ENCODE peak calls at places on chromosomes 16 and 17, in six cellular contexts. H is AG10803, A is heart left ventricle, I is AG04450, L is WTC11, B is A549. O is an unnamed sample.
A peak's percentile ranks its signal among the peaks of the same experiment; 100 is the strongest.

GRCh38 chr16:46836521-46837292 is 5.7 kb upstream of the C16orf87 start:
- DNase-seq in H (no peak), L (no peak), I (no peak), A (no peak), B (no peak), O (no peak)

GRCh38 chr16:68287276-68288251 is 23.2 kb downstream of the SLC7A6OS start:
- DNase-seq in B (no peak), L (no peak), I (no peak), H (peak; percentile 93), A (peak; percentile 90), O (peak; percentile 35)

GRCh38 chr16:87457724-87458423 is 35.0 kb downstream of the ZCCHC14 start:
- DNase-seq in L (no peak), A (no peak), H (peak; percentile 99), I (peak; percentile 96), B (no peak), O (peak; percentile 99)

GRCh38 chr16:57591086-57591869 is 37.2 kb upstream of the ADGRG1 start:
- DNase-seq in A (peak; percentile 71), H (peak; percentile 67), B (peak; percentile 90), L (peak; percentile 83), I (no peak), O (peak; percentile 69)

GRCh38 chr16:52993179-52993578 is 59.5 kb downstream of the CHD9NB start:
- DNase-seq in H (no peak), L (no peak), B (no peak), A (no peak), I (no peak), O (no peak)

GRCh38 chr16:85860413-85861094 is 38.4 kb upstream of the IRF8 start:
- DNase-seq in A (no peak), B (no peak), H (no peak), L (no peak), I (no peak), O (no peak)

GRCh38 chr16:54098247-54098646 is 188.3 kb downstream of the IRX3 start:
- DNase-seq in H (no peak), I (no peak), L (no peak), A (no peak), B (no peak), O (no peak)

GRCh38 chr16:66569827-66570405 is 3.7 kb downstream of the CMTM1 start:
- DNase-seq in H (peak; percentile 41), L (no peak), A (no peak), B (peak; percentile 38), I (no peak), O (no peak)

GRCh38 chr17:565506-565905 is 149.1 kb downstream of the VPS53 start:
- DNase-seq in A (no peak), H (no peak), B (no peak), L (peak; percentile 35), I (no peak), O (no peak)

GRCh38 chr16:90019543-90020259 is 445 bp upstream of the DBNDD1 start:
- DNase-seq in L (peak; percentile 70), A (no peak), H (peak; percentile 46), I (peak; percentile 53), B (peak; percentile 58), O (peak; percentile 55)

GRCh38 chr16:66541388-66542360 is 8.2 kb downstream of the TK2 start:
- DNase-seq in B (no peak), I (no peak), A (no peak), L (no peak), H (no peak), O (no peak)

GRCh38 chr16:88810166-88810867 is 1.4 kb downstream of the APRT start:
- DNase-seq in I (no peak), H (no peak), L (no peak), B (no peak), A (no peak), O (no peak)

GRCh38 chr16:21698169-21699032 is 34.6 kb downstream of the OTOA start:
- DNase-seq in A (no peak), H (no peak), B (no peak), L (no peak), I (no peak), O (no peak)

GRCh38 chr16:11806721-11807120 is 9.7 kb upstream of the ZC3H7A start:
- DNase-seq in I (no peak), B (no peak), A (no peak), L (no peak), H (peak; percentile 88), O (no peak)

GRCh38 chr16:89890200-89890599 is 16.8 kb downstream of the TCF25 start:
- DNase-seq in B (no peak), I (no peak), A (no peak), L (no peak), H (no peak), O (no peak)

GRCh38 chr16:52074133-52074532 is 472.8 kb downstream of the TOX3 start:
- DNase-seq in I (no peak), H (no peak), B (no peak), A (no peak), L (no peak), O (no peak)

GRCh38 chr16:48434653-48435318 is 49.6 kb upstream of the SIAH1 start:
- DNase-seq in A (no peak), B (peak; percentile 33), L (no peak), H (peak; percentile 35), I (no peak), O (no peak)

GRCh38 chr17:61168506-61168905 is 231.1 kb upstream of the TBX2 start:
- DNase-seq in B (no peak), L (no peak), H (no peak), A (no peak), I (no peak), O (no peak)

GRCh38 chr17:19002805-19003542 is 1.6 kb downstream of the FAM83G start:
- DNase-seq in A (no peak), H (peak; percentile 61), L (no peak), B (no peak), I (no peak), O (peak; percentile 16)

GRCh38 chr17:65312718-65313382 is 175.7 kb downstream of the RGS9 start:
- DNase-seq in I (no peak), H (no peak), L (no peak), B (no peak), A (no peak), O (no peak)

GRCh38 chr17:80365983-80366382 is 49.0 kb upstream of the ENDOV start:
- DNase-seq in L (no peak), B (no peak), I (no peak), A (no peak), H (no peak), O (no peak)

GRCh38 chr17:32020943-32021617 is 13.9 kb downstream of the LRRC37B start:
- DNase-seq in H (peak; percentile 23), L (no peak), B (no peak), A (no peak), I (no peak), O (no peak)

GRCh38 chr17:74211929-74212261 is 1.5 kb upstream of the TTYH2 start:
- DNase-seq in L (no peak), B (no peak), A (no peak), I (no peak), H (no peak), O (no peak)

GRCh38 chr16:66474750-66475199 is 47.7 kb downstream of the BEAN1 start:
- DNase-seq in L (no peak), I (no peak), A (no peak), B (no peak), H (no peak), O (no peak)

GRCh38 chr16:55642611-55643010 is 13.2 kb upstream of the SLC6A2 start:
- DNase-seq in I (no peak), L (no peak), B (no peak), A (no peak), H (peak; percentile 61), O (no peak)

GRCh38 chr16:3012828-3013420 is at the start of gene CLDN9:
- DNase-seq in H (no peak), L (peak; percentile 69), B (no peak), A (no peak), I (no peak), O (no peak)

GRCh38 chr16:68636064-68636551 is 9.0 kb upstream of the CDH3 start:
- DNase-seq in L (no peak), I (no peak), B (no peak), A (no peak), H (no peak), O (no peak)

GRCh38 chr17:77208217-77208808 is 67.5 kb downstream of the SEC14L1 start:
- DNase-seq in I (peak; percentile 10), H (peak; percentile 66), B (no peak), A (peak; percentile 63), L (peak; percentile 13), O (peak; percentile 20)
- TF ChIP-seq CTCF in I (peak; percentile 27), H (peak; percentile 64), B (peak; percentile 9), A (peak; percentile 53), L (no peak), O (peak; percentile 46)

GRCh38 chr16:71754108-71754507 is 29.6 kb upstream of the PHLPP2 start:
- DNase-seq in H (no peak), I (no peak), L (no peak), A (no peak), B (no peak), O (no peak)
- TF ChIP-seq CTCF in H (no peak), I (no peak), L (no peak), A (no peak), B (no peak), O (no peak)

GRCh38 chr16:83420206-83420760 is 387.5 kb upstream of the HSBP1 start:
- DNase-seq in H (peak; percentile 52), I (no peak), A (no peak), L (no peak), B (no peak), O (peak; percentile 35)

GRCh38 chr16:83418565-83418964 is 389.2 kb upstream of the HSBP1 start:
- DNase-seq in B (no peak), I (no peak), A (no peak), H (no peak), L (no peak), O (no peak)
- TF ChIP-seq CTCF in B (no peak), I (peak; percentile 6), A (no peak), H (no peak), L (peak; percentile 15), O (no peak)

GRCh38 chr17:38349097-38349904 is 2.3 kb upstream of the SOCS7 start:
- DNase-seq in B (peak; percentile 85), A (peak; percentile 82), I (peak; percentile 55), L (peak; percentile 90), H (peak; percentile 80), O (peak; percentile 75)
- TF ChIP-seq CTCF in B (peak; percentile 97), A (peak; percentile 91), I (peak; percentile 99), L (peak; percentile 74), H (peak; percentile 98), O (peak; percentile 98)

DNA sequence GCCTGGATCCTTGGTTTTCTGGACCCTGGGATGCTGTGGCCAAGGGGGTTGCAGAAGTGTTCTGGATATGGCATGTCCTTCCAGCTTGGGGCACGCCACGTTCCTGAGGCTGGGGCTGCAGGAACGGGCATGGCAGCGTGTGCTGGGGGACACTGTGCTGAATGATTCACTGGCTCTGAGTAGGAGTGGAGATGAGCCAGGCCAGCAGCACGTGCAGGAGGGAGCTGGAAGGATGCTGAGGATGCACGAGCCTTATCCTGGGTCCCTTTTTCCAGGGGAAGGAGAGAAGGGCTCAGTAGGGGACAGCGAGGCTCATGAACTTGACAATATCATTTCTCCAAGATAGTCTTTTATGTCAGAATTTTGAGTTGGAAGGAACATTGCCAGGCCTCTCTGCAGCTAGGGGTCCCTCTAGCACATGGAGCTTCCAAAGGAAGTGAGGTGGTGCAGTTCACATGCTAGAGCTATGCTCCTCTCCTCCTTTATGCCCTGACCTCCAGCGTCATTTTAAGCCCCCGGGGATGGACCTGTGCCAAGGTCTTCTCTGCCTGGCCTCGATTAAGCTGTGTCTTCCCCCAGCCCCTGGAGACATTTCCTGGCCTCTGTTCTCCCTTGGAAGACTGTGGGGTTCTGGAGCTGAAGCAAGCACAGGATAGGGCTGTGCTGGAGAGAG is 125.9 kb downstream of the OR1D5 start:
- DNase-seq in H (no peak), A (no peak), I (no peak), L (no peak), B (no peak), O (no peak)
- TF ChIP-seq CTCF in H (no peak), A (no peak), I (peak; percentile 29), L (no peak), B (no peak), O (no peak)